ENCODE peak calls at places on chromosomes 4 and X, in four cellular contexts. Q is fibroblast of the conjunctiva, T is IMR-90, X is T47D. P is an unnamed sample.

GRCh38 chr4:75344915-75345314 is 169.3 kb downstream of the RCHY1 start:
- DNase-seq in Q (peak), T (peak), X (no peak), P (no peak)

GRCh38 chr4:96599752-96600151 is 759.9 kb downstream of the PDHA2 start:
- DNase-seq in Q (no peak), T (no peak), X (no peak), P (no peak)

GRCh38 chr4:159856451-159856850 is 753.6 kb downstream of the RAPGEF2 start:
- DNase-seq in Q (no peak), T (no peak), X (peak), P (no peak)

GRCh38 chrX:19017271-19017670 is 33.4 kb upstream of the PHKA2 start:
- DNase-seq in Q (peak), T (peak), X (peak), P (peak)

GRCh38 chr4:183201331-183201730 is 102.3 kb downstream of the WWC2 start:
- DNase-seq in Q (peak), T (peak), X (peak), P (no peak)

GRCh38 chrX:49960061-49960460 is 37.7 kb downstream of the CLCN5 start:
- DNase-seq in Q (no peak), T (no peak), X (no peak), P (no peak)

GRCh38 chrX:74458738-74459137 is 37.4 kb downstream of the SLC16A2 start:
- DNase-seq in Q (peak), T (peak), X (peak), P (peak)

GRCh38 chr4:2264481-2265041 is 2.7 kb upstream of the MXD4 start:
- DNase-seq in Q (no peak), T (no peak), X (no peak), P (no peak)

GRCh38 chr4:97153042-97153441 is 990.2 kb downstream of the STPG2 start:
- DNase-seq in Q (no peak), T (no peak), X (peak), P (no peak)

GRCh38 chr4:167713756-167714155 is 378.6 kb upstream of the ANXA10 start:
- DNase-seq in Q (no peak), T (no peak), X (no peak), P (no peak)

GRCh38 chr4:6688879-6689505 is 4.7 kb upstream of the S100P start:
- DNase-seq in Q (peak), T (peak), X (peak), P (peak)

GRCh38 chrX:101550825-101551767 is 749 bp downstream of the ARMCX1 start:
- DNase-seq in Q (peak), T (peak), X (peak), P (no peak)

GRCh38 chrX:45743081-45743533 is 542.4 kb upstream of the DIPK2B start:
- DNase-seq in Q (peak), T (peak), X (peak), P (no peak)

GRCh38 chr4:74431113-74431826 is 13.7 kb upstream of the AREG start:
- DNase-seq in Q (no peak), T (no peak), X (no peak), P (no peak)

GRCh38 chr4:175435437-175435836 is 376.6 kb downstream of the GPM6A start:
- DNase-seq in Q (no peak), T (peak), X (no peak), P (no peak)

GRCh38 chrX:38805294-38806053 is 4.2 kb downstream of the MID1IP1 start:
- DNase-seq in Q (peak), T (peak), X (peak), P (peak)

GRCh38 chr4:139241086-139241783 is 38.8 kb downstream of the MGARP start:
- DNase-seq in Q (no peak), T (no peak), X (no peak), P (peak)

GRCh38 chr4:113555868-113556267 is 205.7 kb downstream of the CAMK2D start:
- DNase-seq in Q (no peak), T (no peak), X (no peak), P (no peak)

GRCh38 chr4:142815834-142816233 is 30.3 kb downstream of the INPP4B start:
- DNase-seq in Q (peak), T (peak), X (no peak), P (no peak)

GRCh38 chr4:94767446-94767845 is 9.7 kb downstream of the BMPR1B start:
- DNase-seq in Q (no peak), T (no peak), X (no peak), P (no peak)

GRCh38 chr4:98663226-98664006 is 5.0 kb upstream of the TSPAN5 start:
- DNase-seq in Q (no peak), T (no peak), X (no peak), P (no peak)

GRCh38 chr4:16717266-16717970 is 181.0 kb downstream of the LDB2 start:
- DNase-seq in Q (no peak), T (peak), X (no peak), P (no peak)

GRCh38 chr4:123452585-123452984 is 56.0 kb downstream of the SPRY1 start:
- DNase-seq in Q (peak), T (peak), X (no peak), P (no peak)

GRCh38 chr4:124499266-124499665 is 213.3 kb downstream of the ANKRD50 start:
- DNase-seq in Q (no peak), T (no peak), X (no peak), P (peak)

GRCh38 chr4:56787380-56787779 is 34.1 kb downstream of the SPINK2 start:
- DNase-seq in Q (no peak), T (no peak), X (no peak), P (no peak)

P was measured in HAP-1.